ENCODE peak calls at places on chromosomes 12 and 14, in six cellular contexts. S is chondrocyte, B is Caco-2, K is adrenal gland, T is uterus, N is foreskin fibroblast. D is an unnamed sample.

GRCh38 chr14:96362071-96362964 is 823 bp downstream of the ATG2B start:
- DNase-seq in S (no peak), B (peak), K (peak), T (peak), N (peak), D (no peak)

GRCh38 chr12:51855586-51856428 is 7.3 kb upstream of the FIGNL2 start:
- DNase-seq in S (no peak), B (peak), K (no peak), T (no peak), N (peak), D (no peak)

GRCh38 chr12:81263072-81263471 is 185.2 kb downstream of the ACSS3 start:
- DNase-seq in S (no peak), B (no peak), K (no peak), T (no peak), N (no peak), D (no peak)

GRCh38 chr12:98013560-98013959 is 501.8 kb upstream of the TMPO start:
- DNase-seq in S (no peak), B (no peak), K (peak), T (no peak), N (no peak), D (no peak)

GRCh38 chr14:51328089-51328941 is 88.3 kb downstream of the TMX1 start:
- DNase-seq in S (no peak), B (no peak), K (peak), T (peak), N (peak), D (no peak)

GRCh38 chr14:88613552-88614010 is 50.7 kb downstream of the ZC3H14 start:
- DNase-seq in S (no peak), B (peak), K (no peak), T (no peak), N (peak), D (no peak)

GRCh38 chr14:45705954-45706353 is 453.0 kb upstream of the MIS18BP1 start:
- DNase-seq in S (no peak), B (no peak), K (no peak), T (no peak), N (no peak), D (no peak)

GRCh38 chr12:67534671-67535070 is 113.9 kb upstream of the DYRK2 start:
- DNase-seq in S (no peak), B (no peak), K (peak), T (peak), N (peak), D (no peak)

GRCh38 chr12:48862691-48863090 is 3.0 kb downstream of the RND1 start:
- DNase-seq in S (no peak), B (no peak), K (no peak), T (no peak), N (no peak), D (no peak)

DNA sequence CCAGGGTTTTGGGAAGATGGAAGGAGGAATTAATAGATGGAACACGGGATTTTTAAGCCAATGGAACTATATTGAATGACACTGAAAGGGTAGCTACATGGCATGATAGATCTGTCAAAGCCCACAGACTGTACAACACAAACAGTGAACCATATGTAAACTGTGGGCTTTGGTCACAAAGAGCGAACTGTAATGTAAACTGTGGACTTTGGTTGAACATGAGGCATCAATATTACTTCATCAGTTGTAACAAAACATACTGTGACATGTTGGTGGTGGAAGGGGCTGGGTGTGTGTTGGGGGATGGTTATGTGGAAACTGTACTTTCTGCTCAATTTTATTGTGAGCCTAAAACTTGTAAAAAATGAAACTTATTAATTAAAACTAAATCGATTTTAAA is 210.6 kb upstream of the HMGA2 start:
- DNase-seq in S (no peak), B (no peak), K (no peak), T (no peak), N (no peak), D (no peak)
- TF ChIP-seq CTCF in S (no peak), B (no peak), K (no peak), T (no peak), N (no peak), D (no peak)

DNA sequence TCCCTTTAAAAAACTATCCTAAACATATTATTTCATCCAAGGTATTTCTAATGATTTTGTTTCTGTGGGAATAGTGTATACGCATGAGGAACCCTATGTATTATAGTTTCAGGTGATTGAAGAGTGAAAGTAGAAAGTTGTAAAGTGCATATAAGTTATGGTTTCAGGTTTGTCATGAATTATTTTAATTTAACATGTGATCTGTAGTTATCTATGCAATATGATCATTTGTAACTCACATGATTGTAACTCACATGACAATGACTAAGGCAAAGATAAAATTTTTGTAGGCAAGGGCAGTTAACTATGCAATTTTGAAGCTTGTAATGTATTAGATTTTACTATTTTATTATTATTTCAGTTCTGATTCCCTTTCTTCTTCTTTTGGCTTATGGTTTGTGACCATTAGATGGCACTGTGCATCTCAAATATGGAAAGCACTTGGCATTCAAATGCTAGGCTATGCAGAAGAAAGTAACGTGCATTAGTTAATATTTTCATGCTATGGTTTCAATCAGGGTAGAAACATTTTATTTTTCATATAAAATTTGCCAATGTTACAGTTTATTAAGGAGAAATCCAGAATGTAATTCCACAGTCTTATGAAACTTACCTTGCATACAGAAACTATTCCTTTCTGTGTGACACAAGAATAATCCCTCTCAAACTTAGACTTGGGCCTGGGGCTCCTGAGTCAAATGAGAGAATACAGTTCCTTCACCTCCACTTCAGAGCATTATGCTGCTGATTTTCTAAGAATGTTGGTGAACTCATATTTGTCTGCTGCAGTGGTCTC is 15.8 kb upstream of the TMEM30B start:
- DNase-seq in S (no peak), B (no peak), K (no peak), T (no peak), N (peak), D (no peak)
- TF ChIP-seq CTCF in S (peak), B (peak), K (peak), T (peak), N (peak), D (peak)

GRCh38 chr12:50043854-50044253 is 13.5 kb upstream of the ASIC1 start:
- DNase-seq in S (no peak), B (peak), K (no peak), T (no peak), N (no peak), D (no peak)
- TF ChIP-seq CTCF in S (no peak), B (no peak), K (no peak), T (no peak), N (no peak), D (no peak)

DNA sequence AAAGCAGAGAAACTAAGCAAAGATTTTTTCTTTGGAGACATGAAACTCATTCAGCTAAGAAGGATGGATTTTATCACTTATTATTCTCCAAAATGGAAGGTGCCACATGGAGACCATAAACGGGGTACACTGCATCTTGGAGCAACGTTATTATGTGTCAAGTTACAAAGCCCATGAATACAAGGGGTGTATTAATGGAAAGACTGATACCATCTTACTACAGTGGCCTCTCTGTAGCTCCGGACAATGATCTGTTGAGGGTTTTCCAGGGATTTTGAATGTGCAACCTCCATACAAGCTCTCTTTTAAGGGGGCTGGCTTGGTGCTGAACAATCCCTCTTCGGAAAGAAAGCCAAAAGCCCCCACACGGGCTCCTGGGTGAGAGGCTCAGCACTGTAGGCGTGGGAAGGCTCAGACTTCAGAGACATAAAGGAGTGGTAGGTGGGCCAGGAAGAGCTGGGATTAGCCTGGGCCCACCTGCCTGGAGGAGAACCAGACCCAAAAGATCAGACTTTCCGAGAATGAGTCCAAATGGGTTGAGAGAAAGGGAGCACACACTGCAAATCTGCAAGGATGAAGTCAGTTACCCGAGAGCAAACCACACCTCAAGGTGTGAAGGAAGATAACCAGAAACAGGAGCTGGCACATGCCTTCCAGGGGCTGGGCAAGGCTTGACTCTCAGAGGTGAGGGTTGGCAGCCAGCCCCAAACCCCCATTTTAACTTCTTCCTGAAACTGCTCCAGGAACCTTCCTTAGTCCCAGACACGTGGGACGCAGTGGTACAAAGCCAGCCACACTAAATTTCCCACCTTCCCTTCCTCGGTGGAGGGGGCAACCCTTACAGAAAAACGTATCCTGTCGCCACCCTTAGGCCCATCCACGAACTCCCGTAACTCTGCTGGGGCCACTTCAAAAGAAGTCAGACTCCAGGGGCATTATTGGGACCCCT is 1.5 kb downstream of the VPS37B start:
- DNase-seq in S (no peak), B (no peak), K (no peak), T (peak), N (peak), D (no peak)
- TF ChIP-seq CTCF in S (no peak), B (no peak), K (peak), T (no peak), N (no peak), D (no peak)

GRCh38 chr14:99357151-99357550 is 85.2 kb upstream of the BCL11B start:
- DNase-seq in S (no peak), B (no peak), K (no peak), T (no peak), N (no peak), D (no peak)
- TF ChIP-seq CTCF in S (no peak), B (no peak), K (no peak), T (no peak), N (no peak), D (no peak)